ENCODE peak calls at places on chromosomes 13 and 19, in five cellular contexts. Y is A549, H is sigmoid colon, D is body of pancreas, A is testis. Q is an unnamed sample.

GRCh38 chr13:109789262-109789661 is 2.9 kb upstream of the IRS2 start:
- DNase-seq in Y (no peak), H (no peak), A (peak; percentile 41), D (peak; percentile 58), Q (no peak)

GRCh38 chr13:34349091-34349722 is 531.3 kb downstream of the RFC3 start:
- DNase-seq in Y (no peak), A (peak; percentile 67), H (peak; percentile 78), D (peak; percentile 61), Q (peak; percentile 34)

GRCh38 chr13:77859450-77859849 is 59.2 kb downstream of the EDNRB start:
- DNase-seq in D (no peak), A (peak; percentile 18), H (peak; percentile 62), Y (no peak), Q (no peak)

GRCh38 chr19:11339254-11340098 is at the start of gene RAB3D:
- DNase-seq in Y (peak; percentile 85), H (peak; percentile 98), D (peak; percentile 96), A (peak; percentile 91), Q (peak; percentile 83)

GRCh38 chr13:36870050-36870692 is 49.9 kb downstream of the SMAD9 start:
- DNase-seq in H (no peak), A (no peak), Y (no peak), D (no peak), Q (no peak)

GRCh38 chr13:24724714-24725113 is 39.3 kb upstream of the RNF17 start:
- DNase-seq in H (no peak), A (no peak), D (no peak), Y (no peak), Q (no peak)

GRCh38 chr13:28531195-28531955 is 36.4 kb upstream of the FLT1 start:
- DNase-seq in H (no peak), D (peak; percentile 16), Y (no peak), A (peak; percentile 17), Q (no peak)

GRCh38 chr13:51942189-51942588 is 69.1 kb downstream of the ATP7B start:
- DNase-seq in A (no peak), H (no peak), D (no peak), Y (no peak), Q (no peak)

GRCh38 chr19:940591-941291 is 14.9 kb downstream of the ARID3A start:
- DNase-seq in Y (no peak), D (peak; percentile 91), A (peak; percentile 81), H (peak; percentile 87), Q (peak; percentile 72)

GRCh38 chr19:11942843-11943108 is 17.9 kb downstream of the ZNF700 start:
- DNase-seq in A (no peak), D (no peak), Y (no peak), H (no peak), Q (no peak)

GRCh38 chr19:1855828-1856255 is 7.5 kb downstream of the KLF16 start:
- DNase-seq in D (no peak), Y (no peak), A (no peak), H (no peak), Q (no peak)

GRCh38 chr19:18762125-18763023 is 28.7 kb downstream of the COMP start:
- DNase-seq in H (peak; percentile 87), Y (no peak), A (peak; percentile 74), D (peak; percentile 100), Q (peak; percentile 95)

GRCh38 chr19:13784731-13785452 is 10.4 kb upstream of the ZSWIM4 start:
- DNase-seq in Y (no peak), D (peak; percentile 89), H (peak; percentile 83), A (peak; percentile 70), Q (peak; percentile 79)

GRCh38 chr13:51113969-51114368 is 2.9 kb upstream of the C13orf42 start:
- DNase-seq in D (no peak), Y (no peak), H (no peak), A (no peak), Q (no peak)

GRCh38 chr19:33514885-33515485 is 6.6 kb downstream of the PEPD start:
- DNase-seq in H (peak; percentile 78), A (no peak), Y (no peak), D (peak; percentile 9), Q (no peak)

GRCh38 chr13:54210397-54211050 is 1181.9 kb downstream of the OLFM4 start:
- DNase-seq in D (no peak), H (no peak), Y (no peak), A (no peak), Q (peak; percentile 82)

GRCh38 chr19:1813197-1813836 is 1.2 kb upstream of the ATP8B3 start:
- DNase-seq in D (no peak), H (no peak), Y (no peak), A (no peak), Q (no peak)

GRCh38 chr13:91240341-91240740 is 107.1 kb upstream of the MIR17HG start:
- DNase-seq in H (no peak), Y (no peak), D (no peak), A (no peak), Q (no peak)

GRCh38 chr19:46487802-46488445 is 7.7 kb downstream of the PNMA8B start:
- DNase-seq in A (peak; percentile 88), H (peak; percentile 90), D (peak; percentile 86), Y (peak; percentile 86), Q (peak; percentile 70)

GRCh38 chr13:40187324-40187795 is 479.1 kb downstream of the FOXO1 start:
- DNase-seq in H (no peak), Y (no peak), D (no peak), A (no peak), Q (no peak)

GRCh38 chr19:23283925-23284324 is 33.7 kb upstream of the ZNF724 start:
- DNase-seq in A (peak; percentile 48), D (peak; percentile 76), Y (no peak), H (no peak), Q (peak; percentile 27)

GRCh38 chr13:113637262-113638160 is 20.5 kb downstream of the ATP4B start:
- DNase-seq in D (peak; percentile 4), H (peak; percentile 36), A (no peak), Y (no peak), Q (peak; percentile 31)

DNA sequence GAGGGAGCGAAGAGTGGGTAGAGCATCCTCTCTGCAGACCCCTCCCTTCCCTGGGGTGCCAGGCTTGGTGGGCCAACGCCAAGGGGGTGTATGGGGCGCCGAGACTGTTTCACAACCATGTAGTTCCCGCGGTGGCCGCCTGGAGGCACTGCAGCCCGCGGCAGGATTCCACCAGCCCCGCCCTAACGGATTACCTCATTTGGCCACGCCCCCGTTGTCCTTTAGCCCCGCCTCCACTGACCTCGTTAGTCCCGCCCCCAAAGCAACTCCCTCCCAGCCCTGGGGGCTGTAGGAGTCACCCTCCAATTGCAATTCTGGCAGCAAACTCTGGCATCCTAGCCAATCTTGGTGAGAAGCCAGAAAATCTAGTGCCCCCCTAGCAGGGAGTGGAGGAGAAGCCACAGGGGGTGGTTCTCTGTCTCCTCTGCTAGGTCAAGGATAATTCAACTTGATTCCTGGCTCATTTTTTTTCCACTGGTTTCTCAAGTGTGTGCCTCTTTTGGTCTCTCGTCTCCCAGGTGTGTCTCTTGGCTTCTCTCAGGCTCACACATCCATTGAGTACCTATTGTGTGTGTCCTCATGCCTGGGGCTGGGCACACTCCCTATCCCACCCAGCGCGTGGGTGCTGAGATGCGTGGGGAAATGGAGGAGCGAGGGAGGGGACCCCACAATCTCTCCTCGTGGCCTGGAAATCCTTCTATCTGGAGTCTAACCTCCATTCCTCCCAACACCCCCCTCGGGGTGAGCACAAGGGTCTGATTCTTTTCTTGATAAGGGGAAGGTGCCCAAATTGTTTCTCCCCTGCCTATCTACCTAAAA is 2.0 kb downstream of the OLFM2 start:
- DNase-seq in Y (peak; percentile 52), A (peak; percentile 90), D (peak; percentile 83), H (peak; percentile 80), Q (peak; percentile 77)
- TF ChIP-seq POLR2A in Y (no peak), A (no peak), D (no peak), H (no peak), Q (no peak)

DNA sequence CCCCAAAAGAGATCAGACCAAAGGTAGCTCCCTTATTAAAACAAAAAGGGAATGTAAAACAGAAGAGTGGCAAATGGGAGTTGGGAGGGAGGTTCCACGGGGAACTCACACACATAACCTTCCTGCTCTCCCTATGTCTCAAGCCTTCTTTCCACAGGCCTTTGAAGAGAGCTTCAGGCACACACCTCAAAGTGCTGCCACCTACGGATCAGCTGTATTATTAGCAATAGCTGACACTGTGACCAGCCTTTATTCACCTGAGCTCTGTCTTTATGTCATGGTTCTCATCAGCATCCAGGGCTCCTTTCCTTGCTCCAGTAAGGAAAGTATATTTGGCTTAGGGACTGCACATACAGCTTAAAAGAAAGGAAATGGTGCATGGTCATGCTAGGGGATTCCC is 11.3 kb downstream of the ZNF571 start:
- DNase-seq in Y (no peak), H (no peak), A (no peak), D (no peak), Q (no peak)
- H3K9me3 ChIP-seq in Y (peaks cover 92% of the 10 kb centered on the region), H (peaks cover 12% of the 10 kb centered on the region), A (no peaks in the 10 kb centered on the region), D (no peaks in the 10 kb centered on the region), Q (peaks cover 32% of the 10 kb centered on the region)

GRCh38 chr13:45335397-45336024 is 5.5 kb downstream of the TPT1 start:
- DNase-seq in H (no peak), D (no peak), A (no peak), Y (no peak), Q (no peak)

GRCh38 chr13:45333251-45333972 is 7.6 kb downstream of the TPT1 start:
- DNase-seq in Y (no peak), H (no peak), D (no peak), A (no peak), Q (no peak)

GRCh38 chr13:45332831-45333219 is 8.2 kb downstream of the TPT1 start:
- DNase-seq in D (no peak), A (no peak), H (no peak), Y (no peak), Q (no peak)

GRCh38 chr13:45336025-45336800 is 4.8 kb downstream of the TPT1 start:
- DNase-seq in A (no peak), H (no peak), Y (no peak), D (no peak), Q (no peak)

DNA sequence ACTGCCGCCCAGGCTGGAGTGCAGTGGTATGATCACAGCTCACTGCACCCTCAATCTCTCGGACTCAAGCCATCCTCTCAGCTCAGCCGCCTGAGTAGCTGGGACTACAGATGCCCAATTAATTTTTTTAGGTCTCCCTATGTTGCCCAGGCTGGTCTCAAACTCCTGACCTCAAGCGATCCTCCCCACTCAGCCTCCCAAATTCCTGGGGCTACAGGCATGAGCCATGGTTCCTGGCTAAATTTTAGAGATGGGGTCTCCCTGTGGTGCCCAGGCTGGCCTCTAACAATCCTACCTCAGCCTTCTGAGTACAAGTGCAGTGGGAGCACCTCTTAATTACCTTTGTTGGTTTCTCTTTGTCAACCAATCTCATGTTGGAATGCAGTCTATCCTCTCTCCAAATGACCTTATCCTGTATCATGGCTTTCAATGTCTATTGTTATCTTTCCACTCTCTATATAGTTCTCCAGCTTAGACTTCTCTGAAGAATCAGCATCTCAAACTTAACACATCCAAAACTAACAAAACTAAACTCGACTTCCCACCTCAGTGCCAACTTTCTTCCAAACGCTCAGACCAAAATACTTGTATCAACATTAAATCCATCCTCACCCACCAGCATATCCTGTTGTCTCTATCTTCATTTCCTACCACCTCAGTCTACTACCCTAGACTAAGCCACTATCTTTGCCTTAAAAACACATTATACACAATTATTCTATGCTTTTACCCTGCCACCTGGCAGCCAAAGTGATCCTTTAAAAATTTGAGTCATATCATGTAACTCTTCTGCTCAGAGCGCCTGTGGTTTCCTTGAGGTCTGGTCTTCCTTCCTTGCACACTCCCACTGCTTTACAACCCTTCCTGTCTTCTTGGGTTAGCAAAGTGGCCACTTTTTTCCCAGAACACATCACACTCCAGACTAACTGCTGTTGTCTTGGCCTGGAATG is 6.7 kb downstream of the TPT1 start:
- DNase-seq in A (no peak), Y (no peak), H (no peak), D (no peak), Q (no peak)
- TF ChIP-seq POLR2A in A (no peak), Y (no peak), H (no peak), D (peak; percentile 16), Q (no peak)

DNA sequence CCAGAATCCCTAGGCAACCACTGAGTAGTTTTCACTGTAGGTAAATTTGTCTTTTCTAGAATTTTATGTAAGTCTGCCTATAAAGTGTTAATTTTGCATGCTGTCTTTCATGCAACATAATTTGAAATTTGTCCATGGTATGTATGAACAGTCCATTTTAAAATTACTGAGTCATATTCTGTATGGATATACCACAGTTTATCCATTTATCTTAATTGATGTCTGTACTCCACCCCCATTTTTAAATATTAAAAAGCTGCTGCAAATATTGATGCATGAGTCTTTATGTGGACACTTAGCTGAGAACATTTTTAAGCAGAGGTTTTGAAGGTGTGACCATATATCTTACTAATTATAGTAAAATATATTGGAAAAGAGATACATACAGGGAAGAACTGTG is 9.0 kb downstream of the ZNF134 start:
- DNase-seq in H (no peak), A (no peak), D (no peak), Y (no peak), Q (no peak)
- H3K9me3 ChIP-seq in H (peaks cover 56% of the 10 kb centered on the region), A (peaks cover 5% of the 10 kb centered on the region), D (no peaks in the 10 kb centered on the region), Y (peaks cover 99% of the 10 kb centered on the region), Q (peaks cover 95% of the 10 kb centered on the region)